ENCODE peak calls at places on chromosomes 13 and 19, in nine cellular contexts. O is CD8-positive, alpha-beta T cell; K is A549; A is ascending aorta; G is psoas muscle; W is MM.1S; S is osteoblast; X is fibroblast of lung; C is left ventricle myocardium inferior. N is an unnamed sample. For H3K4me1, the result is how much of the 10 kb centered on the place peaks cover.

GRCh38 chr13:25249001-25249543 is 38.2 kb downstream of the MTMR6 start:
- DNase-seq in S (no peak), O (no peak), A (no peak), C (no peak), W (no peak), K (no peak), G (no peak), X (peak), N (no peak)

GRCh38 chr13:89951341-89951740 is 1396.1 kb upstream of the MIR17HG start:
- DNase-seq in W (no peak), O (no peak), C (no peak), K (no peak), X (no peak), S (no peak), G (no peak), A (no peak), N (no peak)

GRCh38 chr13:75514080-75515040 is 23.3 kb downstream of the COMMD6 start:
- DNase-seq in C (no peak), A (no peak), S (no peak), X (peak), K (no peak), O (no peak), W (no peak), G (no peak), N (no peak)

GRCh38 chr13:24995225-24995804 is 100.6 kb upstream of the PABPC3 start:
- DNase-seq in A (no peak), W (peak), G (no peak), X (peak), S (peak), O (peak), K (peak), C (no peak), N (peak)

GRCh38 chr13:91946498-91947070 is 548.2 kb downstream of the GPC5 start:
- DNase-seq in A (no peak), W (peak), X (peak), G (no peak), K (peak), C (no peak), O (no peak), S (no peak), N (no peak)

GRCh38 chr13:105918842-105919741 is 616.4 kb downstream of the EFNB2 start:
- DNase-seq in S (peak), A (no peak), C (no peak), G (no peak), X (peak), O (no peak), W (peak), K (peak), N (no peak)

GRCh38 chr13:91609353-91609752 is 210.9 kb downstream of the GPC5 start:
- DNase-seq in W (no peak), S (no peak), C (no peak), A (no peak), X (peak), G (no peak), O (no peak), K (no peak), N (no peak)

GRCh38 chr19:45136507-45137178 is 24.1 kb downstream of the NKPD1 start:
- DNase-seq in X (no peak), K (no peak), W (peak), C (no peak), G (no peak), O (no peak), A (no peak), S (peak), N (no peak)

GRCh38 chr19:23823952-23824389 is 65.3 kb upstream of the ZNF681 start:
- DNase-seq in O (no peak), A (no peak), X (peak), C (no peak), G (no peak), W (peak), K (no peak), S (no peak), N (no peak)

GRCh38 chr19:56120371-56121179 is 520 bp downstream of the ZNF787 start:
- DNase-seq in C (peak), K (peak), G (peak), A (peak), W (peak), O (peak), S (peak), X (peak), N (peak)

GRCh38 chr13:95624020-95624419 is 20.5 kb downstream of the DZIP1 start:
- DNase-seq in W (peak), G (no peak), S (no peak), X (peak), O (no peak), C (no peak), A (no peak), K (peak), N (peak)

GRCh38 chr13:108227651-108228272 is 9.6 kb downstream of the ABHD13 start:
- DNase-seq in W (peak), G (no peak), A (no peak), X (peak), K (no peak), O (no peak), S (no peak), C (no peak), N (peak)

GRCh38 chr19:3506384-3507340 is 551 bp downstream of the FZR1 start:
- DNase-seq in A (no peak), K (no peak), X (no peak), S (peak), G (no peak), C (peak), O (peak), W (peak), N (peak)

GRCh38 chr13:24459234-24459633 is 53.3 kb downstream of the PARP4 start:
- DNase-seq in A (no peak), C (no peak), W (peak), S (peak), K (no peak), G (no peak), X (peak), O (no peak), N (no peak)

GRCh38 chr19:48724796-48725753 is 5.5 kb upstream of the MAMSTR start:
- DNase-seq in K (peak), G (no peak), O (no peak), C (peak), X (peak), A (no peak), W (peak), S (peak), N (peak)

GRCh38 chr13:80168089-80168850 is 172.7 kb downstream of the SPRY2 start:
- DNase-seq in W (no peak), C (no peak), X (peak), S (no peak), A (no peak), O (no peak), G (no peak), K (no peak), N (no peak)

GRCh38 chr13:107992542-107992941 is 222.8 kb downstream of the LIG4 start:
- DNase-seq in X (no peak), S (no peak), C (no peak), W (no peak), A (no peak), K (no peak), O (no peak), G (no peak), N (no peak)

GRCh38 chr13:73765651-73766384 is 368.4 kb downstream of the KLF12 start:
- DNase-seq in C (peak), X (peak), S (no peak), G (peak), A (peak), K (no peak), O (peak), W (no peak), N (peak)

GRCh38 chr13:100387416-100387815 is 201.2 kb downstream of the GGACT start:
- DNase-seq in G (no peak), A (no peak), O (no peak), S (no peak), X (no peak), K (no peak), C (no peak), W (no peak), N (no peak)

GRCh38 chr13:112968910-112969691 is at the start of gene MCF2L:
- DNase-seq in A (no peak), C (peak), O (peak), S (peak), G (no peak), W (no peak), K (peak), X (peak), N (peak)

GRCh38 chr19:48342841-48343540 is 17.6 kb downstream of the EMP3 start:
- DNase-seq in C (no peak), A (no peak), W (no peak), X (peak), G (no peak), S (no peak), O (no peak), K (peak), N (no peak)

GRCh38 chr19:35213678-35214632 is 14.6 kb downstream of the FAM187B start:
- DNase-seq in W (peak), C (peak), A (peak), X (peak), S (peak), K (peak), O (peak), G (peak), N (peak)

GRCh38 chr19:50509366-50509765 is 1.6 kb downstream of the JOSD2 start:
- DNase-seq in S (no peak), G (no peak), K (no peak), C (no peak), X (no peak), A (no peak), W (no peak), O (no peak), N (no peak)

GRCh38 chr19:4414144-4414799 is 11.8 kb downstream of the CHAF1A start:
- DNase-seq in S (no peak), G (no peak), X (peak), W (no peak), K (no peak), A (no peak), C (no peak), O (no peak), N (no peak)

GRCh38 chr19:16301999-16302694 is 22.5 kb upstream of the KLF2 start:
- DNase-seq in W (no peak), A (no peak), X (peak), G (peak), S (peak), O (no peak), K (peak), C (no peak), N (no peak)

GRCh38 chr19:32308436-32309077 is 36.9 kb upstream of the ZNF507 start:
- DNase-seq in C (no peak), K (no peak), X (no peak), O (no peak), W (no peak), S (no peak), G (no peak), A (no peak), N (no peak)

GRCh38 chr13:39025433-39025839 is 12.5 kb downstream of the PROSER1 start:
- DNase-seq in K (no peak), O (no peak), S (no peak), W (no peak), X (no peak), C (no peak), A (no peak), G (no peak), N (no peak)

GRCh38 chr13:44155422-44156293 is 218.0 kb upstream of the SERP2 start:
- DNase-seq in K (no peak), W (no peak), O (no peak), C (peak), X (peak), A (no peak), G (peak), S (peak), N (no peak)

GRCh38 chr19:36572593-36573019 is 486 bp downstream of the ZNF529 start:
- DNase-seq in S (no peak), W (no peak), K (no peak), G (no peak), C (no peak), A (no peak), X (no peak), O (no peak), N (no peak)

GRCh38 chr19:12985049-12985776 is 10.1 kb upstream of the NFIX start:
- DNase-seq in O (peak), G (peak), C (peak), X (peak), K (no peak), A (peak), S (peak), W (peak), N (no peak)

GRCh38 chr19:55257461-55258411 is 1.1 kb downstream of the PPP6R1 start:
- DNase-seq in X (no peak), S (peak), A (no peak), C (no peak), G (no peak), K (no peak), W (peak), O (peak), N (peak)

GRCh38 chr13:88896466-88896865 is 1225.3 kb downstream of the SLITRK5 start:
- DNase-seq in S (no peak), G (no peak), A (no peak), O (no peak), X (no peak), W (no peak), K (no peak), C (no peak), N (no peak)

GRCh38 chr19:6730153-6730804 is 7.1 kb downstream of the GPR108 start:
- DNase-seq in C (no peak), A (no peak), S (peak), O (no peak), G (no peak), K (peak), W (no peak), X (no peak), N (no peak)
- H3K27ac ChIP-seq in C (no peak), A (no peak), S (no peak), O (no peak), G (no peak), K (peak), W (no peak), X (no peak), N (no peak)

DNA sequence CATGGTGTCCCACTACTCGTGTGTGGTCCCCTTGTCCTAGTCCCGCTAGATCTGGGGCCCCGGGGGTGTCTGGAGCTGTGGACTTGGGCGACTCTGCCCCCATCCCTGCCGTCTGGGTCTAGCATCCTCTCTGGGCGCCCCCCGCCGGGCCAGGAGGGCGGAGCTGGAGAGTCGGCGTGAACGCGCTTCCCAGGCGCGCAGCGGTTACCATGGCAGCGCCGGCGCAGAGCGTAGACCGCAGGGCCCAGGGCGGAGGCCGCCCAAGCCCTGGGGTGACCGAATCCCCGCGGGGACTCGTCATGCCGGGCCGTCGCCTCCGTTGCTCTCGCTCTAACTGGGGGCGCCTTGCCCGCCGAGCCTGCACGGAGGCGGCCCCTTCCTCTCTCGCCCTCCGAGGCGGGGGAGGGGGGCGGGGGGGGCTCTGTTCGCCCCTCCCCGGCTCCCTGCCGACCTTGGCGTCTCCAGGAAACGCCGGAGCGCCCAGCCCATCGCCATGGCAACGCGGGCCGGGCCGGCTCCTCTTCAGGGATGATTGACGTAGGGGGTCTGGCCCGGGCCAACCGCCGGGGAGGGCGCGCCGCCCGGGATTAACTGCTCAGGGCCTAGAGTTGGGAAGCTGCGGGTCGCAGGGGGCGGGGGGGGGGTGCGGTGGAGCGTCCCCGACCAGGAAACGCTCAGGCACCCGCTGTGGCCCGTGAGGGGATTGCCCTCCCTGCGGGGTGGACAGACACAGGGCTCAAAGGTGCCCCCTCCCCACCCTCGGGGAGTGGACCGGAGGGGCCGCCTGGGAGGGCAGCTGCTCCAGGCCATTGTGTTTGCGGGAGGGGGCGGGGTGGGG is 8.9 kb downstream of the ISYNA1 start:
- DNase-seq in K (peak), S (peak), W (peak), C (peak), O (peak), G (peak), A (no peak), X (peak), N (peak)
- H3K4me3 ChIP-seq in K (peak), S (peak), W (peak), C (peak), O (peak), G (peak), A (peak), X (peak), N (no peak)

GRCh38 chr19:2041686-2042484 is 9.2 kb downstream of the MKNK2 start:
- DNase-seq in S (peak), W (peak), C (peak), X (peak), K (peak), G (peak), A (peak), O (peak), N (peak)
- H3K4me1 ChIP-seq in S (under half), W (under half), C (half or more), X (under half), K (half or more), G (half or more), A (under half), O (half or more), N (half or more)

DNA sequence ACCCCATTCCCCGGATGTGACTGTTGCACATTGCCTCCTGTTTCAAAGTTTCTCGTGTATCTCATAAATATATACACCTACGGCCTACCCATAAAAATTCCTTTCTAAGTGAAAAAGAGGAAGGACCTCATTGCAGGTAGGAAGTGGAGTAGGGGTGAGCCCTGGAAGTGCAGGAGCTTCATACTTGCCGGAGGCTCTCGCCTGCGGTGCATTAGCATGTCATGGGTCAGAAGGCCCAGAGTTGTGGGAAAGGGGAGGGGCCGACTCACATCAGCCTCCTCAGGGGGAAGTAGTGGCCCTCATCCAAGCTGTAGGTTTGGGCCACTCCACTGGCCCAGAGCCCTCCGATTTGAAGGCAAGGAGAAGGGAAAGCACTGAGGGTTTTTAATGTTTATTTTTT is 26.0 kb upstream of the IRS2 start:
- DNase-seq in G (no peak), X (no peak), K (no peak), C (no peak), W (no peak), O (no peak), S (no peak), A (no peak), N (no peak)
- H3K27ac ChIP-seq in G (no peak), X (no peak), K (no peak), C (no peak), W (no peak), O (no peak), S (no peak), A (no peak), N (no peak)

DNA sequence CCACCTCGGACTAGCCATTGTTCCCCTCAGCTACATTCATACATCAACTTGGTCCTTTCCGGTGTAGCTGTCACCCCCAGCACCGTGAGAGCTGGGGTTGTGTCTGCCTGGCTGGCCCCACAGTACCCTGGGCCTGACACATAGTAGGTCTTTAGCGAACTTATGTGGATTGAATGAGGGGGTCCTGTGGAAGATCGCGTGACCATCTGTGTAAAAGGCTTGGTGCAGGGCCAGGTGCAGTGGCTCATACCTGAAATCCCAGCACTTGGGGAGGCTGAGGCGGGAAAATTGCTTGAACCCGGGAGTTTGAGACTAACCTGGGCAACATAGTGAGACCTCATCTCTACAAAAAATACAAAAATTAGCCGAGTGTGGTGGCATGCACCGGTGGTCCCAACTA is 2.0 kb downstream of the SMARCA4 start:
- DNase-seq in G (no peak), X (no peak), A (no peak), W (no peak), O (no peak), K (no peak), C (no peak), S (peak), N (no peak)
- H3K4me3 ChIP-seq in G (no peak), X (peak), A (no peak), W (peak), O (no peak), K (no peak), C (no peak), S (no peak), N (no peak)

DNA sequence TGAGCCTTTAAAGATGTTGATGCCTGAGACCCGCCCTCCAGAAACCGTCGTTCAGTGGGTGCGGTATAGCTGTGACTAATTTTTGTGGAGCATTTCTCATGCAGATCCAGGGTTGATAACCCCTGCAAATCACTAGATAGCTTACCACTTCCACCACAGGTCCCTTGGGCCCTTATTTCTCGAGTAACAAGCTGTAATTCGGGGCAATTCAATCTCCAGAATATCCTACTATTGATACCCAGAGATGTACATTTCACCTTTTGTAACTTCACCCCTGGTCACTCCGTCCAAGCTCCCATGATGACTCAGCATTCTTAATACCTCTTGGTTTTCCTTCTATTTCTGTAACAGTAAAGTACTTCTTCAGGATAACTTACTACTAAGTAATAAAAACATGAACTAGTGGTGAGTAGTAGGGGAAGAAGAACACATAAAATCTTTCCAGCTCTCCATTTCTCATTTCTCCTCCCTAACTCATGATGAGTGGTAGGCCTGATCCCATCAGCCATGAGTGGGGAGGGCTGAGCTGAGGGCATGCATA is 71.9 kb upstream of the UBL3 start:
- DNase-seq in W (no peak), X (peak), K (no peak), C (no peak), S (no peak), G (no peak), O (no peak), A (no peak), N (no peak)
- H3K4me1 ChIP-seq in W (under half), X (under half), K (half or more), C (under half), S (under half), G (under half), O (under half), A (under half), N (under half)

DNA sequence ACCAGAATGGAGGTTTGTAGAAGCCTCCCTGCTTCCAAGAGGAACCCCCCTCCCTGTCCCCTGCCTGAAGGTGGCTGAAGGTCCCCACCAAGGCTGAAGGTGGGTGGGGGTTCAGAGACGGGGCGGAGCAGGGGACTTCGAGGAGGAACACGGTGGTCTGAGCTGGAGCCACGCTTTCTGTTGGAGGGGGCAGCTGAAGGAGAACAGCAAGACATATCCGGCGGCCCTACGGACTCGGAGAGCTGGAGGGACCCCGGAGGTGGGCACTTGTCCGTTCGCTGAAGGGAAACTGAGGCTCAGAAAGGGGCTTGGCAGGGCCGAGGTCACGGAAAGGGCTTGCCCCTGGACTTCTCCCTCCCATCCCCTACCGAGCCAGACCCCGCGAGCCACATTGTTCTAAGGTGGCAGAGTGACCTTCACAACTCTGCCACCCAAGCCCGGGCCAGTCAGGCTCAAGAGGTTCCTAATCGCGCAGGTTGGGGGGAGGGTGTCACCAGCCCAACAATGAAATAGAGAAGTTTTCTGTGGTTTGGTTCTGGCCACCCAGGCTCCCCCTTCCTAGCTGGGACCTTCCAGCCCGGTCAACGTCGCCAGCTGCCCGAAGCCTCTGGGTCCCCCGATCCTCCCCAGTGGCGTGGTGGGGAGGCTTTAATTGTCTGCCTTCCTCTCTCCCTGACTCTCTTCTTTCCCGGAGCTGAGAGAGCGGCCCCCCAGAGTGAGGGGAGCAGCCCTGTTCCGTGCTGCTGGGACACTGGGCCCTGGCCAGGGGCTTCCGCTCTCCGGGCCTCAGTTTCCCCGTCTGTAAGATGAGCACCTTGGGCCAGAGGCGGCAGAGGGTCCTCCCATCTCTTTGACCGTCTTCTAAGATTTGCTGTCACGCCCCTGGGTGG is 15.5 kb upstream of the KCNN1 start:
- DNase-seq in S (peak), K (no peak), O (no peak), G (no peak), C (no peak), X (no peak), W (no peak), A (no peak), N (no peak)
- H3K27ac ChIP-seq in S (no peak), K (no peak), O (no peak), G (no peak), C (no peak), X (no peak), W (no peak), A (no peak), N (no peak)

N was measured in CD4-positive, CD25-positive, alpha-beta regulatory T cell.